ENCODE peak calls at places on chromosomes 13 and 19, in six cellular contexts. L is Peyer's patch; V is MCF 10A; R is activated CD4-positive, alpha-beta T cell treated with anti-CD3 and anti-CD28 coated beads, Interleukin-2, amount 10 ng/mL, durations not matched to agents 7 days and 5 days; C is dermis microvascular lymphatic vessel endothelial cell; A is WTC11. E is an unnamed sample.

GRCh38 chr19:32718286-32718685 is 1.3 kb upstream of the TDRD12 start:
- DNase-seq in L (no peak), V (no peak), R (no peak), C (no peak), A (no peak), E (no peak)

GRCh38 chr13:43132228-43132627 is 108.8 kb downstream of the DNAJC15 start:
- DNase-seq in L (no peak), V (peak), R (no peak), C (peak), A (peak), E (peak)

GRCh38 chr19:38759590-38760003 is 13.7 kb downstream of the LGALS7 start:
- DNase-seq in L (peak), V (no peak), R (no peak), C (no peak), A (no peak), E (peak)

GRCh38 chr13:114044486-114044885 is 70.6 kb upstream of the C13orf46 start:
- DNase-seq in L (no peak), V (no peak), R (no peak), C (no peak), A (no peak), E (no peak)

GRCh38 chr13:51803422-51804294 is at the start of gene DHRS12:
- DNase-seq in L (peak), V (peak), R (peak), C (peak), A (peak), E (peak)

GRCh38 chr19:2590630-2591399 is 111.7 kb downstream of the GNG7 start:
- DNase-seq in L (peak), V (no peak), R (no peak), C (no peak), A (no peak), E (no peak)

GRCh38 chr19:50030937-50031336 is 5.1 kb downstream of the ZNF473 start:
- DNase-seq in L (no peak), V (no peak), R (no peak), C (no peak), A (no peak), E (no peak)

GRCh38 chr19:2774953-2775555 is 8.0 kb downstream of the SGTA start:
- DNase-seq in L (no peak), V (no peak), R (no peak), C (peak), A (no peak), E (no peak)

GRCh38 chr19:48135411-48135810 is 24.8 kb upstream of the PLA2G4C start:
- DNase-seq in L (no peak), V (peak), R (no peak), C (no peak), A (peak), E (no peak)

GRCh38 chr13:40350283-40350992 is 316.0 kb downstream of the FOXO1 start:
- DNase-seq in L (no peak), V (peak), R (no peak), C (no peak), A (no peak), E (no peak)

GRCh38 chr19:55419089-55419488 is 11.5 kb upstream of the UBE2S start:
- DNase-seq in L (no peak), V (no peak), R (no peak), C (no peak), A (no peak), E (no peak)

GRCh38 chr19:33396701-33397535 is 23.4 kb downstream of the CEBPG start:
- DNase-seq in L (no peak), V (no peak), R (no peak), C (no peak), A (peak), E (no peak)

GRCh38 chr19:3565177-3565576 is 7.6 kb upstream of the HMG20B start:
- DNase-seq in L (no peak), V (peak), R (no peak), C (no peak), A (no peak), E (peak)

GRCh38 chr19:35712910-35713845 is 4.6 kb upstream of the KMT2B start:
- DNase-seq in L (peak), V (no peak), R (peak), C (no peak), A (peak), E (no peak)

GRCh38 chr13:60795219-60795618 is 398.2 kb downstream of the TDRD3 start:
- DNase-seq in L (no peak), V (no peak), R (no peak), C (no peak), A (no peak), E (no peak)